ENCODE peak calls at places on chromosome 16, in eight cellular contexts. M is fibroblast of villous mesenchyme, H is HL-60, X is cardiac fibroblast, F is mammary epithelial cell, T is lung, B is GM12864, R is psoas muscle. G is an unnamed sample.

GRCh38 chr16:51408357-51408756 is 257.3 kb upstream of the SALL1 start:
- DNase-seq in T (no peak), M (peak; percentile 33), B (no peak), X (peak; percentile 83), H (no peak), R (no peak), F (peak; percentile 79), G (no peak)

GRCh38 chr16:87274808-87275207 is 42.4 kb downstream of the C16orf95 start:
- DNase-seq in X (no peak), M (peak; percentile 24), B (no peak), H (no peak), F (no peak), R (no peak), T (no peak), G (no peak)

GRCh38 chr16:84989791-84990620 is 21.3 kb downstream of the ZDHHC7 start:
- DNase-seq in M (no peak), R (no peak), H (no peak), T (no peak), F (no peak), X (no peak), B (no peak), G (no peak)

GRCh38 chr16:495127-495748 is 32.3 kb upstream of the CAPN15 start:
- DNase-seq in H (peak; percentile 63), F (peak; percentile 15), M (peak; percentile 58), T (no peak), R (no peak), X (peak; percentile 52), B (no peak), G (no peak)

GRCh38 chr16:76653390-76654026 is 376.3 kb downstream of the CNTNAP4 start:
- DNase-seq in M (peak; percentile 20), H (peak; percentile 38), R (no peak), X (peak; percentile 55), T (no peak), F (peak; percentile 53), B (peak; percentile 13), G (no peak)

GRCh38 chr16:29009050-29009837 is 24.4 kb downstream of the LAT start:
- DNase-seq in T (no peak), X (no peak), B (no peak), M (no peak), F (no peak), R (no peak), H (peak; percentile 63), G (no peak)

GRCh38 chr16:48524348-48525200 is 85.4 kb downstream of the N4BP1 start:
- DNase-seq in T (no peak), X (no peak), B (no peak), H (peak; percentile 30), M (no peak), R (no peak), F (peak; percentile 18), G (no peak)

GRCh38 chr16:23020084-23020483 is 129.2 kb downstream of the USP31 start:
- DNase-seq in M (no peak), R (no peak), T (no peak), X (no peak), H (no peak), B (no peak), F (no peak), G (no peak)

GRCh38 chr16:59543641-59544040 is 809.5 kb upstream of the GOT2 start:
- DNase-seq in X (peak; percentile 70), T (no peak), M (no peak), R (no peak), F (peak; percentile 85), H (no peak), B (no peak), G (no peak)

GRCh38 chr16:50154369-50154947 is 1.4 kb downstream of the TENT4B start:
- DNase-seq in X (peak; percentile 34), F (peak; percentile 19), B (no peak), R (no peak), M (peak; percentile 23), H (no peak), T (no peak), G (peak; percentile 29)

GRCh38 chr16:76614255-76614654 is 337.1 kb downstream of the CNTNAP4 start:
- DNase-seq in M (no peak), R (no peak), H (no peak), B (no peak), T (no peak), X (no peak), F (no peak), G (no peak)

GRCh38 chr16:62066747-62067146 is 30.5 kb upstream of the CDH8 start:
- DNase-seq in F (no peak), H (no peak), X (no peak), T (no peak), M (no peak), B (no peak), R (no peak), G (no peak)

GRCh38 chr16:65904361-65904760 is 462.1 kb upstream of the CDH5 start:
- DNase-seq in M (no peak), B (no peak), F (no peak), H (no peak), T (no peak), R (no peak), X (no peak), G (no peak)

GRCh38 chr16:4692460-4693295 is 684 bp upstream of the NUDT16L1 start:
- DNase-seq in B (no peak), M (no peak), R (no peak), X (no peak), F (no peak), H (peak; percentile 68), T (peak; percentile 49), G (no peak)

GRCh38 chr16:81967358-81967757 is 43.9 kb downstream of the SDR42E1 start:
- DNase-seq in M (no peak), B (no peak), T (no peak), H (peak; percentile 21), X (no peak), F (no peak), R (no peak), G (no peak)

GRCh38 chr16:81975637-81976036 is 35.6 kb downstream of the SDR42E1 start:
- DNase-seq in M (no peak), H (no peak), X (no peak), B (no peak), F (no peak), T (no peak), R (no peak), G (no peak)

GRCh38 chr16:81973737-81974136 is 37.5 kb downstream of the SDR42E1 start:
- DNase-seq in X (no peak), R (no peak), B (no peak), T (no peak), M (no peak), H (no peak), F (no peak), G (no peak)

DNA sequence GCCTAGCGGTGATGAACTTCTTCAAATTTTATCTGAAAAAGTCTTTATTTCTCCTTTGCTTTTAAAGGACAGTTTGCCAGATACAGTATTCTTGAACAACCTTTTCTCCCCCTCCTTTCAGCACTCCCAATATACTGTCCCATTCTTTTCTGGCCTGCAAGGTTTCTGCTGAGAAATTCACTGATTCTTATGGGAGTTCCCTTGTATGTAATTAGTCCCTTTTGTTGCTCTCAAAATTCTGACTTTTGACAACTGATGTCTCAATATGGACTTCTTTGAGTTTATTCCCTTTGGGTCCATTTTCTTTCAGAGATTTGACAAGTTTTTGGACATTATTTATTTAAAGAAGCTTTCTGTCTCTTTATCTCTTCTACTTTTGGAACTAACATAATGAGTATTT is 39.4 kb downstream of the SDR42E1 start:
- DNase-seq in X (no peak), M (no peak), F (no peak), R (no peak), T (no peak), B (no peak), H (no peak), G (no peak)
- H3K4me3 ChIP-seq in X (no peak overlapping the region), M (no peak overlapping the region), F (no peak overlapping the region), R (no peak overlapping the region), T (no peak overlapping the region), B (no peak overlapping the region), H (no peak overlapping the region), G (no peak overlapping the region)

GRCh38 chr16:12874135-12874534 is 27.3 kb upstream of the SHISA9 start:
- DNase-seq in R (no peak), T (no peak), B (no peak), F (peak; percentile 73), X (peak; percentile 74), H (no peak), M (no peak), G (no peak)

GRCh38 chr16:12868788-12869187 is 32.6 kb upstream of the SHISA9 start:
- DNase-seq in F (no peak), R (no peak), B (no peak), M (no peak), T (no peak), H (no peak), X (no peak), G (no peak)

GRCh38 chr16:12868169-12868568 is 33.2 kb upstream of the SHISA9 start:
- DNase-seq in H (no peak), R (no peak), M (no peak), X (no peak), T (no peak), F (no peak), B (no peak), G (no peak)

GRCh38 chr16:12869681-12870427 is 31.5 kb upstream of the SHISA9 start:
- DNase-seq in X (no peak), M (no peak), B (no peak), H (no peak), T (no peak), F (peak; percentile 32), R (no peak), G (no peak)

GRCh38 chr16:12871784-12872183 is 29.6 kb upstream of the SHISA9 start:
- DNase-seq in H (no peak), R (no peak), X (no peak), T (no peak), M (no peak), F (no peak), B (no peak), G (no peak)
- TF ChIP-seq CTCF in H (no peak), R (no peak), X (no peak), T (no peak), M (no peak), F (no peak), B (no peak), G (no peak)

GRCh38 chr16:30031477-30031918 is 427 bp upstream of the TLCD3B start:
- DNase-seq in X (no peak), T (no peak), H (no peak), F (no peak), B (no peak), R (no peak), M (no peak), G (no peak)

GRCh38 chr16:30030011-30030685 is 923 bp downstream of the TLCD3B start:
- DNase-seq in R (no peak), B (no peak), T (no peak), F (no peak), M (no peak), H (no peak), X (no peak), G (no peak)

GRCh38 chr16:30032083-30032819 is 1.2 kb upstream of the TLCD3B start:
- DNase-seq in B (peak; percentile 46), F (peak; percentile 44), H (peak; percentile 71), T (no peak), M (peak; percentile 67), X (peak; percentile 80), R (no peak), G (no peak)

GRCh38 chr16:30033270-30033669 is 2.2 kb upstream of the TLCD3B start:
- DNase-seq in H (no peak), F (peak; percentile 82), B (peak; percentile 52), M (no peak), R (no peak), X (no peak), T (no peak), G (no peak)

GRCh38 chr16:30030841-30031413 is at the start of gene TLCD3B:
- DNase-seq in T (no peak), F (no peak), R (no peak), B (no peak), M (no peak), H (no peak), X (no peak), G (no peak)
- H3K4me3 ChIP-seq in T (no peak within 1 kb of the TSS), F (no peak within 1 kb of the TSS), R (peak within 1 kb of the TSS; percentile 15), B (no peak within 1 kb of the TSS), M (no peak within 1 kb of the TSS), H (no peak within 1 kb of the TSS), X (no peak within 1 kb of the TSS), G (no peak within 1 kb of the TSS)

GRCh38 chr16:88338111-88338510 is 44.6 kb upstream of the ZNF469 start:
- DNase-seq in R (no peak), X (peak; percentile 19), F (no peak), H (no peak), T (no peak), B (no peak), M (no peak), G (no peak)
- TF ChIP-seq CTCF in R (no peak), X (peak; percentile 24), F (no peak), H (no peak), T (no peak), B (no peak), M (no peak), G (no peak)

G was measured in heart right ventricle.